ENCODE peak calls at places on chromosomes 6 and 20, in five cellular contexts. V is NCI-H774, K is fibroblast of pulmonary artery, Q is transverse colon, M is left colon. R is an unnamed sample.

GRCh38 chr6:101544286-101544685 is 150.8 kb downstream of the GRIK2 start:
- DNase-seq in V (no peak), K (no peak), Q (no peak), M (no peak), R (no peak)

GRCh38 chr20:61731363-61732181 is 334.1 kb downstream of the TAF4 start:
- DNase-seq in V (no peak), K (no peak), Q (no peak), M (no peak), R (peak)

GRCh38 chr6:84018453-84019061 is 15.0 kb upstream of the MRAP2 start:
- DNase-seq in V (no peak), K (no peak), Q (no peak), M (no peak), R (no peak)

GRCh38 chr6:63637865-63638445 is 2.4 kb downstream of the PHF3 start:
- DNase-seq in V (no peak), K (peak), Q (no peak), M (no peak), R (no peak)

GRCh38 chr6:145539831-145540230 is 195.5 kb downstream of the EPM2A start:
- DNase-seq in V (no peak), K (peak), Q (no peak), M (no peak), R (peak)

GRCh38 chr20:16537025-16537665 is 36.1 kb downstream of the KIF16B start:
- DNase-seq in V (no peak), K (no peak), Q (peak), M (peak), R (no peak)

GRCh38 chr6:53310751-53311585 is 37.8 kb downstream of the ELOVL5 start:
- DNase-seq in V (no peak), K (no peak), Q (no peak), M (no peak), R (no peak)

GRCh38 chr6:24910331-24910849 is 25.4 kb downstream of the RIPOR2 start:
- DNase-seq in V (no peak), K (no peak), Q (no peak), M (no peak), R (no peak)

GRCh38 chr6:95923518-95923917 is 92.3 kb upstream of the FUT9 start:
- DNase-seq in V (no peak), K (no peak), Q (no peak), M (no peak), R (no peak)

GRCh38 chr6:113288409-113288808 is 568.7 kb upstream of the MARCKS start:
- DNase-seq in V (no peak), K (no peak), Q (no peak), M (no peak), R (no peak)

R was measured in amniotic epithelial cell.